ENCODE peak calls at places on chromosome 7, in four cellular contexts. N is PC-9, I is kidney epithelial cell, S is lung. F is an unnamed sample.
A peak's percentile ranks its signal among the peaks of the same experiment; 100 is the strongest.

GRCh38 chr7:1667566-1668485 is 2.3 kb upstream of the ELFN1 start:
- DNase-seq in N (no peak), I (no peak), S (no peak), F (no peak)

GRCh38 chr7:69190025-69190424 is 408.2 kb upstream of the AUTS2 start:
- DNase-seq in N (no peak), I (no peak), S (no peak), F (no peak)

GRCh38 chr7:116698396-116698795 is 26.4 kb downstream of the MET start:
- DNase-seq in N (no peak), I (no peak), S (no peak), F (no peak)

GRCh38 chr7:55369427-55369826 is 4.3 kb downstream of the LANCL2 start:
- DNase-seq in N (no peak), I (peak; percentile 21), S (no peak), F (peak; percentile 81)

GRCh38 chr7:120718361-120718760 is 139.6 kb downstream of the TSPAN12 start:
- DNase-seq in N (no peak), I (no peak), S (no peak), F (no peak)

GRCh38 chr7:74305987-74306736 is 17.0 kb downstream of the CLIP2 start:
- DNase-seq in N (no peak), I (no peak), S (no peak), F (no peak)

GRCh38 chr7:34842782-34843181 is 184.8 kb downstream of the NPSR1 start:
- DNase-seq in N (no peak), I (no peak), S (peak; percentile 13), F (no peak)

GRCh38 chr7:148701414-148701813 is 2.7 kb downstream of the CUL1 start:
- DNase-seq in N (no peak), I (no peak), S (no peak), F (no peak)

GRCh38 chr7:16918288-16918895 is 36.6 kb upstream of the AGR3 start:
- DNase-seq in N (peak; percentile 45), I (no peak), S (no peak), F (no peak)

GRCh38 chr7:80184693-80185092 is 50.1 kb downstream of the GNAI1 start:
- DNase-seq in N (no peak), I (no peak), S (no peak), F (no peak)

GRCh38 chr7:135207739-135208416 is 3.4 kb downstream of the WDR91 start:
- DNase-seq in N (no peak), I (peak; percentile 62), S (no peak), F (no peak)

GRCh38 chr7:149304006-149304405 is 42.0 kb downstream of the ZNF783 start:
- DNase-seq in N (no peak), I (no peak), S (no peak), F (no peak)

GRCh38 chr7:14754631-14755030 is 147.9 kb downstream of the DGKB start:
- DNase-seq in N (no peak), I (peak; percentile 9), S (no peak), F (no peak)

GRCh38 chr7:151776876-151777510 is 99.9 kb downstream of the PRKAG2 start:
- DNase-seq in N (no peak), I (no peak), S (no peak), F (no peak)

GRCh38 chr7:1196950-1197349 is 35.7 kb upstream of the UNCX start:
- DNase-seq in N (no peak), I (no peak), S (no peak), F (no peak)

GRCh38 chr7:17275749-17276671 is 22.4 kb upstream of the AHR start:
- DNase-seq in N (peak; percentile 68), I (peak; percentile 55), S (no peak), F (peak; percentile 93)

GRCh38 chr7:74575083-74575803 is 82.3 kb upstream of the GTF2I start:
- DNase-seq in N (peak; percentile 87), I (peak; percentile 57), S (peak; percentile 63), F (no peak)

GRCh38 chr7:44112231-44112996 is 8.3 kb downstream of the AEBP1 start:
- DNase-seq in N (no peak), I (no peak), S (no peak), F (no peak)

GRCh38 chr7:113752689-113753088 is 166.1 kb downstream of the PPP1R3A start:
- DNase-seq in N (no peak), I (no peak), S (no peak), F (no peak)

GRCh38 chr7:119713606-119714005 is 559.4 kb upstream of the KCND2 start:
- DNase-seq in N (no peak), I (no peak), S (no peak), F (no peak)

GRCh38 chr7:45610019-45610418 is 35.9 kb downstream of the ADCY1 start:
- DNase-seq in N (no peak), I (no peak), S (no peak), F (no peak)

GRCh38 chr7:72020301-72020700 is 391.8 kb downstream of the CALN1 start:
- DNase-seq in N (no peak), I (no peak), S (no peak), F (no peak)

DNA sequence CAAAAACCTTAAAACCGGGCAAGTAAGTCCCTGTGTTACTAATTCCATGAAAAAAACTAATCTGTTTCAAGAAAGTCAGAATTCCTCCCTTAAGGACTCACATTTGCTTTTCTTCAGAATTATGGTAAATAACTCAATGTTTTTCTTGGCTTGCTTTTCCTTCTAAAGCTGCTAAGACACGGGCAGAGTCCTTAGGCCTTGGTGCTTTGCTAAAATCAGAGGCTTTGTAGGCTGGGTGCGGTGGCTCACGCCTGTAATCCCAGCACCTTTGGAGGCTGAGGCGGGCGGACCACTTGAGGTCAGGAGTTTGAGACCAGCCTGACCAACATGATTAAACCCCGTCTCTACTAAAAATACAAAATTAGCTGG is 32.0 kb downstream of the GNA12 start:
- DNase-seq in N (no peak), I (no peak), S (no peak), F (no peak)
- H3K4me3 ChIP-seq in N (no peak overlapping the region), I (no peak overlapping the region), S (no peak overlapping the region), F (no peak overlapping the region)

GRCh38 chr7:27187158-27187701 is 2.2 kb upstream of the HOXA11 start:
- DNase-seq in N (no peak), I (no peak), S (no peak), F (peak; percentile 37)

GRCh38 chr7:27190284-27190748 is 5.3 kb upstream of the HOXA11 start:
- DNase-seq in N (no peak), I (no peak), S (no peak), F (no peak)

GRCh38 chr7:27189560-27190283 is 4.7 kb upstream of the HOXA11 start:
- DNase-seq in N (no peak), I (no peak), S (no peak), F (no peak)

GRCh38 chr7:27187702-27188665 is 3.0 kb upstream of the HOXA11 start:
- DNase-seq in N (no peak), I (no peak), S (no peak), F (no peak)

GRCh38 chr7:27188666-27189559 is 3.9 kb upstream of the HOXA11 start:
- DNase-seq in N (no peak), I (no peak), S (no peak), F (no peak)
- H3K27me3 ChIP-seq in N (no peaks in the 10 kb centered on the region), I (peaks cover 25% of the 10 kb centered on the region), S (peaks cover 3% of the 10 kb centered on the region), F (no peaks in the 10 kb centered on the region)

GRCh38 chr7:143069912-143070500 is 17.9 kb downstream of the OR6V1 start:
- DNase-seq in N (no peak), I (no peak), S (no peak), F (no peak)
- TF ChIP-seq CTCF in N (no peak), I (no peak), S (no peak), F (no peak)

DNA sequence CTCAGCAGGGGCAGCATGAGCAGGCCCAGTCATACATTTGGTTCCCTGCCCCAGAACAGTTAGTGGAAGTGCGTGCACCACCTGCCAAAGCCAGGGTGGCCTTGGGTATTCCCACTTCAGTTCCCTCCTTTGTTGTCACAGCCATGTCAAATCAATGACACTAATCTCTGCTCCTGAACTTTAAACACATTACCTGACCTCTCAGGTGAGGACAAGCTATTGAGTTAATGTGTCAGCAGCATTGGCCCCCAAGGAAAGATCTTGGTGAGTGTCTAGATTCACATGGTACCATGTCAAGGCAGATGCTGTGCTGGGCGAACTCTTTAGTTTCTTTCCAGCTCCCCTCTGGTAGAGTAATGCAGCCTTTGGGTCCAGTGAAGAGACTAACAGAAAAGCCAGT is 2.1 kb downstream of the CYP3A5 start:
- DNase-seq in N (no peak), I (no peak), S (no peak), F (no peak)
- H3K4me3 ChIP-seq in N (no peak overlapping the region), I (no peak overlapping the region), S (no peak overlapping the region), F (no peak overlapping the region)

GRCh38 chr7:103445228-103446020 is 583 bp downstream of the SLC26A5 start:
- DNase-seq in N (no peak), I (no peak), S (no peak), F (no peak)
- H3K27me3 ChIP-seq in N (peaks cover 62% of the 10 kb centered on the region), I (peaks cover 23% of the 10 kb centered on the region), S (no peaks in the 10 kb centered on the region), F (peaks cover 8% of the 10 kb centered on the region)

GRCh38 chr7:52071744-52072143 is 755.1 kb upstream of the COBL start:
- DNase-seq in N (no peak), I (no peak), S (no peak), F (no peak)
- TF ChIP-seq CTCF in N (no peak), I (no peak), S (no peak), F (no peak)

DNA sequence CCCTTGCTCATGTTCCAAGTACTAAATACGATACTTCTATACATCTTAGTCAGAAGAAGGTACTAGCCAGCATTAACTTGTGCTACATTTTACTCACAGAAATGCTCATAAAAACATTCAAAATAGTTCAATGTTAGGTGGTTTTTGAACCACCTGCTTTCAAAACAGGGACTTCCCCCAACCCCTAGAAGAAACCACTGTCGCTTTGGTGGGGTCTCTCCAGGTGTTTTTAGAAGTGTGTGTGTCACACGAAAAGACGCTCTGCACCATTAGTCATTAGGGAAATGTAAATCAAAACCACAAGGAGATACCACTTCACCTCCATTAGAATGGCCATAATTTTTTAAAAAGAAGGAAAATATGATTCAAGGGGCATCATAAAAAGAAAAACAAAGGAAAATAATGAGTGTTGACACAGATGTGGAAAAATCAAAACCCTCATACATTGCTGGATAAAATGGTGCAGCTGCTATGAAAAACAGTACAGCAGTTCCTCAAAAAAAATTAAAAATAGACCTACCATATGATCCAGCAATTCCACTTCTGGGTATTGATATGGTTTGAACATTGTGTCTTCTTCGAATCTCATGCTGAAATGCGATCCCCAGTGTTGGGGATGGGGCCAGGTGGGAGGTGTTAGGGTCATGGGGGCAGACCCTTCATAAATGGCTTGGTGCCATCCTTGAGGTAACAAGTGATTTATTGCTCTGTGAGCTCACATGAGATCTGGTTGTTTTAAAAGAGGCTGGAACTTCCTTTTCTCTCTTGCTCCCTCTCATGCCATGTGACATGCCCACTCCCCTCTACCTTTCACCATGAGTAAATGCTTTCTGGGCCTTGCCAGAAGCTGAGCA is 74.2 kb downstream of the MALSU1 start:
- DNase-seq in N (no peak), I (no peak), S (no peak), F (no peak)
- H3K4me3 ChIP-seq in N (no peak overlapping the region), I (no peak overlapping the region), S (no peak overlapping the region), F (no peak overlapping the region)